ENCODE peak calls at places on chromosomes 7 and 10, in six cellular contexts. One of them, this sample, is unnamed.

GRCh38 chr7:121620953-121621606 is 225.0 kb upstream of the FAM3C start:
- DNase-seq in T-helper 17 cell: no peak
- DNase-seq in NCI-H2171: no peak
- DNase-seq in NCI-H510A treated with DMSO at 0.1 percent for 48 hours: no peak
- DNase-seq in activated T-cell treated with anti-CD3 and anti-CD28 coated beads, Interleukin-2, amount 50 U/mL, for 4 hours: no peak
- DNase-seq in ACHN: no peak
- DNase-seq in this sample: no peak

GRCh38 chr10:4810093-4810492 is 15.9 kb upstream of the AKR1E2 start:
- DNase-seq in NCI-H510A treated with DMSO at 0.1 percent for 48 hours: no peak
- DNase-seq in ACHN: no peak
- DNase-seq in NCI-H2171: no peak
- DNase-seq in activated T-cell treated with anti-CD3 and anti-CD28 coated beads, Interleukin-2, amount 50 U/mL, for 4 hours: no peak
- DNase-seq in T-helper 17 cell: no peak
- DNase-seq in this sample: no peak

GRCh38 chr7:75740846-75741497 is 2.2 kb upstream of the HIP1 start:
- DNase-seq in NCI-H2171: no peak
- DNase-seq in T-helper 17 cell: no peak
- DNase-seq in ACHN: no peak
- DNase-seq in activated T-cell treated with anti-CD3 and anti-CD28 coated beads, Interleukin-2, amount 50 U/mL, for 4 hours: no peak
- DNase-seq in NCI-H510A treated with DMSO at 0.1 percent for 48 hours: no peak
- DNase-seq in this sample: peak; percentile 46

GRCh38 chr10:86611386-86611785 is 43.0 kb upstream of the OPN4 start:
- DNase-seq in NCI-H510A treated with DMSO at 0.1 percent for 48 hours: no peak
- DNase-seq in T-helper 17 cell: no peak
- DNase-seq in NCI-H2171: no peak
- DNase-seq in activated T-cell treated with anti-CD3 and anti-CD28 coated beads, Interleukin-2, amount 50 U/mL, for 4 hours: no peak
- DNase-seq in ACHN: no peak
- DNase-seq in this sample: no peak

GRCh38 chr10:101161494-101162299 is 30.6 kb downstream of the TLX1 start:
- DNase-seq in NCI-H510A treated with DMSO at 0.1 percent for 48 hours: peak; percentile 90
- DNase-seq in activated T-cell treated with anti-CD3 and anti-CD28 coated beads, Interleukin-2, amount 50 U/mL, for 4 hours: peak; percentile 68
- DNase-seq in ACHN: peak; percentile 78
- DNase-seq in T-helper 17 cell: peak; percentile 63
- DNase-seq in NCI-H2171: peak; percentile 26
- DNase-seq in this sample: peak; percentile 83

GRCh38 chr10:77004917-77005564 is 632.6 kb downstream of the KCNMA1 start:
- DNase-seq in NCI-H2171: peak; percentile 25
- DNase-seq in NCI-H510A treated with DMSO at 0.1 percent for 48 hours: peak; percentile 35
- DNase-seq in ACHN: peak; percentile 66
- DNase-seq in activated T-cell treated with anti-CD3 and anti-CD28 coated beads, Interleukin-2, amount 50 U/mL, for 4 hours: no peak
- DNase-seq in T-helper 17 cell: no peak
- DNase-seq in this sample: peak; percentile 70

GRCh38 chr7:94395141-94396041 is 696 bp downstream of the COL1A2 start:
- DNase-seq in T-helper 17 cell: no peak
- DNase-seq in NCI-H2171: no peak
- DNase-seq in activated T-cell treated with anti-CD3 and anti-CD28 coated beads, Interleukin-2, amount 50 U/mL, for 4 hours: no peak
- DNase-seq in ACHN: peak; percentile 62
- DNase-seq in NCI-H510A treated with DMSO at 0.1 percent for 48 hours: peak; percentile 28
- DNase-seq in this sample: peak; percentile 90

GRCh38 chr10:79335470-79336235 is 11.6 kb upstream of the PPIF start:
- DNase-seq in NCI-H510A treated with DMSO at 0.1 percent for 48 hours: no peak
- DNase-seq in T-helper 17 cell: no peak
- DNase-seq in activated T-cell treated with anti-CD3 and anti-CD28 coated beads, Interleukin-2, amount 50 U/mL, for 4 hours: no peak
- DNase-seq in NCI-H2171: no peak
- DNase-seq in ACHN: no peak
- DNase-seq in this sample: no peak

GRCh38 chr10:105509551-105509950 is 868.5 kb downstream of the SORCS3 start:
- DNase-seq in activated T-cell treated with anti-CD3 and anti-CD28 coated beads, Interleukin-2, amount 50 U/mL, for 4 hours: no peak
- DNase-seq in NCI-H510A treated with DMSO at 0.1 percent for 48 hours: no peak
- DNase-seq in ACHN: no peak
- DNase-seq in NCI-H2171: no peak
- DNase-seq in T-helper 17 cell: no peak
- DNase-seq in this sample: no peak

GRCh38 chr7:92636018-92636560 is 45.9 kb upstream of the FAM133B start:
- DNase-seq in ACHN: no peak
- DNase-seq in T-helper 17 cell: no peak
- DNase-seq in NCI-H510A treated with DMSO at 0.1 percent for 48 hours: no peak
- DNase-seq in activated T-cell treated with anti-CD3 and anti-CD28 coated beads, Interleukin-2, amount 50 U/mL, for 4 hours: no peak
- DNase-seq in NCI-H2171: no peak
- DNase-seq in this sample: peak; percentile 22

GRCh38 chr7:129778770-129779601 is 167.5 kb downstream of the NRF1 start:
- DNase-seq in T-helper 17 cell: no peak
- DNase-seq in ACHN: peak; percentile 32
- DNase-seq in NCI-H510A treated with DMSO at 0.1 percent for 48 hours: no peak
- DNase-seq in NCI-H2171: peak; percentile 29
- DNase-seq in activated T-cell treated with anti-CD3 and anti-CD28 coated beads, Interleukin-2, amount 50 U/mL, for 4 hours: no peak
- DNase-seq in this sample: peak; percentile 74

GRCh38 chr7:155208681-155209477 is 88.8 kb upstream of the INSIG1 start:
- DNase-seq in activated T-cell treated with anti-CD3 and anti-CD28 coated beads, Interleukin-2, amount 50 U/mL, for 4 hours: no peak
- DNase-seq in ACHN: peak; percentile 43
- DNase-seq in NCI-H2171: no peak
- DNase-seq in T-helper 17 cell: no peak
- DNase-seq in NCI-H510A treated with DMSO at 0.1 percent for 48 hours: no peak
- DNase-seq in this sample: no peak

GRCh38 chr7:63037242-63037641 is 961.4 kb upstream of the ZNF722 start:
- DNase-seq in NCI-H510A treated with DMSO at 0.1 percent for 48 hours: no peak
- DNase-seq in activated T-cell treated with anti-CD3 and anti-CD28 coated beads, Interleukin-2, amount 50 U/mL, for 4 hours: no peak
- DNase-seq in NCI-H2171: no peak
- DNase-seq in T-helper 17 cell: no peak
- DNase-seq in ACHN: no peak
- DNase-seq in this sample: no peak

This sample was measured in DMS53.